ENCODE peak calls at places on chromosomes 13 and 19, in eight cellular contexts. J is NCI-H774; K is retina; W is stimulated activated CD4-positive, alpha-beta T cell treated with anti-CD3 and anti-CD28 coated beads, Interleukin-12 subunit alpha, Interleukin-12 subunit beta, amount 100 ng/mL, for 4 hours; I is hepatic stellate cell; V is NCI-H524 treated with DMSO at 0.1 percent for 48 hours; C is NCI-H1436; R is activated B cell treated with CpG ODN at 0.5 μM for 24 hours. S is an unnamed sample.

GRCh38 chr13:79392882-79393563 is 13.0 kb downstream of the RBM26 start:
- DNase-seq in K (no peak), W (no peak), C (no peak), J (no peak), I (no peak), V (peak), R (no peak), S (no peak)

GRCh38 chr19:43699506-43700367 is 16.1 kb upstream of the IRGC start:
- DNase-seq in R (peak), C (no peak), I (no peak), K (peak), V (no peak), J (no peak), W (no peak), S (no peak)

GRCh38 chr19:40739871-40740703 is 10.2 kb downstream of the ACTMAP start:
- DNase-seq in J (no peak), R (no peak), C (no peak), K (no peak), I (no peak), V (no peak), W (no peak), S (no peak)

GRCh38 chr19:47487551-47488515 is 3.8 kb upstream of the KPTN start:
- DNase-seq in C (no peak), K (no peak), W (no peak), R (no peak), V (no peak), J (no peak), I (no peak), S (no peak)

GRCh38 chr19:36775768-36776167 is 3.2 kb upstream of the ZNF850 start:
- DNase-seq in J (no peak), V (no peak), I (peak), R (no peak), W (no peak), K (peak), C (no peak), S (no peak)

GRCh38 chr19:14337510-14337909 is 43.7 kb upstream of the ADGRE5 start:
- DNase-seq in J (peak), C (peak), I (no peak), V (no peak), R (no peak), W (no peak), K (peak), S (no peak)

GRCh38 chr19:33770107-33770506 is 26.6 kb upstream of the KCTD15 start:
- DNase-seq in C (no peak), K (no peak), V (no peak), W (no peak), I (no peak), R (no peak), J (no peak), S (no peak)

GRCh38 chr13:53015044-53015443 is 13.6 kb upstream of the OLFM4 start:
- DNase-seq in W (no peak), I (no peak), J (no peak), C (no peak), K (no peak), V (no peak), R (no peak), S (no peak)

GRCh38 chr19:14003279-14004051 is 2.7 kb downstream of the RFX1 start:
- DNase-seq in I (no peak), V (no peak), W (no peak), K (no peak), J (no peak), C (no peak), R (no peak), S (no peak)

GRCh38 chr19:49851456-49852259 is 699 bp downstream of the PTOV1 start:
- DNase-seq in W (no peak), C (peak), K (no peak), I (peak), R (peak), V (no peak), J (peak), S (no peak)

GRCh38 chr13:111145071-111145470 is 30.0 kb downstream of the ARHGEF7 start:
- DNase-seq in J (peak), I (no peak), K (no peak), C (no peak), R (no peak), W (no peak), V (no peak), S (no peak)

GRCh38 chr19:51971624-51972023 is 15.0 kb downstream of the ZNF350 start:
- DNase-seq in J (no peak), V (no peak), C (no peak), K (peak), I (no peak), W (no peak), R (no peak), S (no peak)

GRCh38 chr13:110719036-110719710 is 5.7 kb downstream of the ING1 start:
- DNase-seq in K (no peak), V (no peak), I (no peak), J (no peak), C (no peak), R (no peak), W (no peak), S (no peak)

GRCh38 chr13:30616927-30617314 is 799 bp upstream of the USPL1 start:
- DNase-seq in C (peak), W (no peak), I (peak), V (peak), J (peak), R (no peak), K (no peak), S (peak)

GRCh38 chr13:77697208-77698103 is at the start of gene SLAIN1:
- DNase-seq in V (peak), R (peak), J (peak), I (peak), C (peak), W (peak), K (peak), S (peak)

GRCh38 chr19:51691122-51692064 is 1.7 kb upstream of the SPACA6 start:
- DNase-seq in J (no peak), V (no peak), W (no peak), K (peak), R (no peak), C (no peak), I (no peak), S (no peak)

GRCh38 chr13:80705371-80706163 is 364.6 kb upstream of the SPRY2 start:
- DNase-seq in K (no peak), I (no peak), R (no peak), V (no peak), C (no peak), W (no peak), J (no peak), S (no peak)

GRCh38 chr13:40438999-40439797 is 227.2 kb downstream of the FOXO1 start:
- DNase-seq in R (no peak), K (no peak), C (no peak), V (no peak), J (no peak), I (peak), W (no peak), S (no peak)

GRCh38 chr19:4278926-4279529 is at the start of gene SHD:
- DNase-seq in J (no peak), W (no peak), C (no peak), I (no peak), R (no peak), V (no peak), K (peak), S (no peak)

GRCh38 chr19:56167064-56167578 is 8.7 kb upstream of the GALP start:
- DNase-seq in C (no peak), K (no peak), I (no peak), W (no peak), R (no peak), V (no peak), J (no peak), S (no peak)

GRCh38 chr19:46860846-46861690 is at the start of gene ARHGAP35:
- DNase-seq in C (peak), I (peak), V (no peak), R (peak), W (peak), J (peak), K (no peak), S (no peak)

GRCh38 chr19:19202707-19203011 is 555 bp downstream of the NR2C2AP start:
- DNase-seq in I (no peak), W (no peak), J (no peak), K (no peak), V (no peak), R (no peak), C (no peak), S (no peak)

GRCh38 chr13:24355103-24355502 is 45.7 kb downstream of the C1QTNF9 start:
- DNase-seq in V (no peak), W (no peak), J (no peak), R (no peak), K (no peak), C (no peak), I (no peak), S (no peak)

GRCh38 chr19:36151144-36152051 is 849 bp downstream of the COX7A1 start:
- DNase-seq in R (no peak), I (peak), J (no peak), W (no peak), V (no peak), K (peak), C (no peak), S (no peak)

GRCh38 chr19:16571689-16572331 is 405 bp downstream of the SLC35E1 start:
- DNase-seq in K (peak), R (no peak), C (no peak), J (no peak), I (peak), W (no peak), V (no peak), S (peak)

GRCh38 chr19:8423821-8424223 is 10.7 kb downstream of the MARCHF2 start:
- DNase-seq in K (no peak), J (no peak), I (peak), C (no peak), W (no peak), V (no peak), R (no peak), S (peak)

GRCh38 chr13:82364525-82364924 is 1517.7 kb downstream of the SLITRK1 start:
- DNase-seq in W (no peak), R (no peak), K (no peak), J (no peak), C (no peak), V (no peak), I (no peak), S (no peak)

GRCh38 chr19:3249408-3249807 is 24.9 kb downstream of the CELF5 start:
- DNase-seq in I (no peak), R (no peak), K (no peak), W (no peak), C (no peak), V (no peak), J (peak), S (no peak)

GRCh38 chr13:42110410-42111155 is 62.1 kb downstream of the DGKH start:
- DNase-seq in C (peak), J (peak), K (peak), W (peak), V (peak), I (peak), R (no peak), S (peak)

GRCh38 chr13:59607780-59608233 is 555.9 kb downstream of the DIAPH3 start:
- DNase-seq in J (no peak), V (no peak), W (no peak), K (no peak), I (no peak), R (no peak), C (no peak), S (no peak)

GRCh38 chr19:33233056-33233873 is 7.6 kb upstream of the SLC7A10 start:
- DNase-seq in W (no peak), J (no peak), I (no peak), C (no peak), R (no peak), V (no peak), K (no peak), S (no peak)

GRCh38 chr19:45629704-45630103 is 9.5 kb downstream of the EML2 start:
- DNase-seq in C (no peak), I (no peak), K (no peak), R (no peak), V (no peak), J (no peak), W (no peak), S (no peak)

GRCh38 chr13:41212881-41213280 is 18.5 kb upstream of the KBTBD7 start:
- DNase-seq in R (no peak), C (no peak), V (no peak), K (no peak), J (no peak), I (no peak), W (no peak), S (no peak)

GRCh38 chr19:10270616-10271394 is at the start of gene ICAM1:
- DNase-seq in W (peak), K (peak), J (no peak), V (no peak), C (no peak), R (peak), I (peak), S (peak)

GRCh38 chr13:113552079-113552478 is 32.5 kb upstream of the TFDP1 start:
- DNase-seq in I (no peak), R (no peak), C (no peak), J (no peak), W (no peak), K (no peak), V (no peak), S (no peak)

GRCh38 chr13:106523566-106523965 is 11.9 kb downstream of the EFNB2 start:
- DNase-seq in I (no peak), C (no peak), V (no peak), J (no peak), W (no peak), R (no peak), K (no peak), S (no peak)

GRCh38 chr13:41971848-41972247 is 10.9 kb upstream of the VWA8 start:
- DNase-seq in K (no peak), W (no peak), J (no peak), R (no peak), V (no peak), C (no peak), I (no peak), S (no peak)

S was measured in prostate gland.